ENCODE peak calls at places on chromosomes 7 and 10, in seven cellular contexts. Q is GM12878, G is HepG2, U is GM12891, X is K562, A is SK-N-SH, I is H1. M is an unnamed sample.

GRCh38 chr7:66140924-66141323 is 26.3 kb downstream of the CRCP start:
- DNase-seq in Q (no peak), G (no peak), U (no peak), X (no peak), A (peak; percentile 52), I (no peak), M (no peak)

GRCh38 chr7:156661637-156662036 is 21.1 kb downstream of the RNF32 start:
- DNase-seq in Q (no peak), G (no peak), U (no peak), X (peak; percentile 26), A (no peak), I (no peak), M (no peak)

GRCh38 chr10:29714096-29714874 is 79.5 kb upstream of the SVIL start:
- DNase-seq in Q (no peak), G (no peak), U (no peak), X (no peak), A (no peak), I (no peak), M (no peak)

GRCh38 chr10:13891542-13892431 is 305.0 kb downstream of the PRPF18 start:
- DNase-seq in Q (no peak), G (no peak), U (no peak), X (no peak), A (peak; percentile 93), I (no peak), M (no peak)

GRCh38 chr10:55629792-55630490 is 731.1 kb downstream of the ZWINT start:
- DNase-seq in Q (no peak), G (peak; percentile 6), U (no peak), X (no peak), A (peak; percentile 64), I (no peak), M (no peak)

GRCh38 chr7:80643336-80643925 is 5.0 kb downstream of the CD36 start:
- DNase-seq in Q (no peak), G (no peak), U (no peak), X (no peak), A (no peak), I (no peak), M (no peak)

GRCh38 chr10:43727935-43728334 is 79.3 kb upstream of the ZNF32 start:
- DNase-seq in Q (no peak), G (no peak), U (no peak), X (no peak), A (no peak), I (no peak), M (no peak)

GRCh38 chr7:81944103-81944502 is 174.3 kb upstream of the HGF start:
- DNase-seq in Q (no peak), G (no peak), U (no peak), X (no peak), A (no peak), I (no peak), M (no peak)

GRCh38 chr7:106367018-106367420 is 82.2 kb upstream of the NAMPT start:
- DNase-seq in Q (no peak), G (peak; percentile 20), U (no peak), X (peak; percentile 68), A (no peak), I (no peak), M (no peak)

GRCh38 chr10:19164461-19164860 is 115.9 kb downstream of the MALRD1 start:
- DNase-seq in Q (no peak), G (no peak), U (no peak), X (no peak), A (no peak), I (no peak), M (no peak)

GRCh38 chr10:44557596-44558191 is 172.8 kb upstream of the CXCL12 start:
- DNase-seq in Q (no peak), G (no peak), U (no peak), X (no peak), A (no peak), I (no peak), M (no peak)

GRCh38 chr7:121872831-121873764 is at the start of gene PTPRZ1:
- DNase-seq in Q (no peak), G (no peak), U (no peak), X (no peak), A (peak; percentile 68), I (peak; percentile 23), M (no peak)

GRCh38 chr10:91617073-91617580 is 15.7 kb downstream of the PPP1R3C start:
- DNase-seq in Q (no peak), G (no peak), U (no peak), X (no peak), A (no peak), I (no peak), M (no peak)

GRCh38 chr10:58511765-58512469 is 755 bp upstream of the BICC1 start:
- DNase-seq in Q (no peak), G (peak; percentile 59), U (no peak), X (no peak), A (peak; percentile 29), I (no peak), M (no peak)

GRCh38 chr10:55146032-55146431 is 345.0 kb upstream of the PCDH15 start:
- DNase-seq in Q (no peak), G (no peak), U (no peak), X (no peak), A (no peak), I (no peak), M (no peak)

DNA sequence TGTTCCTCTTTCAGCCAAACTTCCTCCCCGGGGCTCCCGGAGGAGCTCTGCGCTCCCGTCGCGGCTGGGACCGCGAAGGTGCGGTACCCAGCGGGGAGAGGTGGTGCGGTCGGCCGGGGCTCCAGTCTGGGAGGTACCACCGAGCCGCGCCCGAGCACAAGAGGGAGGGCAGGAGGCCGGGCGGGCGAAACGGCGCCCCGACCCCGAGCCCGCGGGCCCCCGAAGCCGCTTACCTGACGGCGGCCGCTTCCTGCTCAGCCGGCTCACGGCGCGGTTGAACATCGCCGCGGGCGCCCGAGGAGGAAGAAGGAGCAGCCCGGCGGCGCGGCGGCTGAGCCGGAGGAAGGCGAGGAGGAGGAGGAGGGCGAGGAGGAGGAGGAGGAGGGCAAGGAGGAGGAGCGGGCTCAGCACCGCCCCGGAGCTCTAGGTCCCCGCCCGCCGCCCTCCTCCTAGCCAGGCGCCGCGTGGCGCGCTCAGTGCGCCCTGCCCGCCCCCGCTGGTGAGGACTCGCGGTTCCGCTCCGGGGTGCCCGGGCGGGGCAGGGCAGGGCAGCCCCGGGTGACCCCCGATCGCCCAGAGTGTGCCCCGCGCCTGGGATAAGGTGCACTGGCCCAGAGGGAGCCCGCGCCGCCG is at the start of gene RGS10:
- DNase-seq in Q (no peak), G (no peak), U (peak; percentile 76), X (peak; percentile 83), A (peak; percentile 65), I (no peak), M (peak; percentile 77)
- TF ChIP-seq POLR2AphosphoS5 in Q (peak; percentile 44), G (no peak), U (no peak), X (peak; percentile 67), A (peak; percentile 60), I (no peak), M (no peak)

GRCh38 chr7:40432046-40432445 is 297.2 kb downstream of the SUGCT start:
- DNase-seq in Q (no peak), G (no peak), U (no peak), X (no peak), A (no peak), I (no peak), M (no peak)

GRCh38 chr7:40436761-40437160 is 302.0 kb downstream of the SUGCT start:
- DNase-seq in Q (no peak), G (no peak), U (no peak), X (no peak), A (no peak), I (no peak), M (no peak)

GRCh38 chr7:40437936-40438634 is 303.3 kb downstream of the SUGCT start:
- DNase-seq in Q (no peak), G (no peak), U (no peak), X (no peak), A (no peak), I (no peak), M (no peak)

DNA sequence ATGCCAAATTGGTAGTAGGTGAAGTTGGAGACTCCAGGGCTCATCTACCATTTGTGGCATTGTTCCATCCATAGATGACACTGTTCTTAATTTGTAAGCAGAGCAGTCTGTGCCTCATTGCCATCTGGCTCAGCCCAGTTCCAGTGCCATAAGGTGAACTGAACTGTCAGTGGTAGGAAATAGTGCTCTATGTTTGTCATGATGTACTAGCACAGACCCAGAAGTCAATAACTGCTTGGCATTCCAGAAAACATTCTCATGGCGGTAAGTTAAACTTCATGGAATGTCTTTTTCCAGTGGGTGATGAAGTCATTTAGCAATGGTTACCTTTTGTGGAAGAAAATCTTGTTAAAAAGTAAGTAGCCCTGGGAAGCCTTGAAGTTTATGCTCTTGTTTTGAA is 302.7 kb downstream of the SUGCT start:
- DNase-seq in Q (no peak), G (peak; percentile 56), U (no peak), X (no peak), A (no peak), I (no peak), M (no peak)
- TF ChIP-seq TAF1 in Q (no peak), G (no peak), U (no peak), X (no peak), A (peak; percentile 18), I (no peak), M (no peak)

DNA sequence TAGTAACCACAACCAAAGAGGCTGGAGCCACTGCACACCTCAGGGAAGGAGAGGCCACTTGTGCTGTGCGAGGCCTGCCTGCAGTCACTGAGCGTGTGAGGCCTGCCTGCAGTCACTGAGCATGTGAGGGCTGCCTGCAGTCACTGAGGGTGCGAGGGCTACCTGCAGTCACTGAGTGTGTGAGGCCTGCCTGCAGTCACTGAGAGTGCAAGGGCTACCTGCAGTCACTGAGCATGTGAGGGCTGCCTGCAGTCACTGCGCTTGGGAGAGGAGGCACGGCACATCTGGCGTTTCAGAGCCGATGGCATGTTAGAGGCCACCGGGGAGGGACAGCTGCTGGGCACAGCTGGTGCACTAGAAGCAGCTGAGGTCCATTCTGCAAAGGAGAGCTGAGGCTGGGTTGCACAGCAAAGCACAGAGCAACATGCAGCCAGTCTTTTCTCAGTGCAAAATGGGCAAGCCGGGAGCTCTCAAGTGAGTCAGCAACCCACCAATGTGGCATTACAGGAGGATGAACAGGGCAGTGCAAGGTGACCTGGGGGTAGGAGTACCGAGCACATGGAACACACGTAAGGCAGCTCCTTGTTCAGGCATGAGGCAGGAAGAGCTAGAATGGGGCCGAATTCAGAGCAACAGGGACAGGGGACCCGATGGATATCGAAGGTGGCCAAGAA is 540.1 kb downstream of the PTPRN2 start:
- DNase-seq in Q (no peak), G (no peak), U (no peak), X (no peak), A (no peak), I (no peak), M (no peak)
- TF ChIP-seq POLR2AphosphoS5 in Q (no peak), G (no peak), U (no peak), X (no peak), A (no peak), I (no peak), M (no peak)

GRCh38 chr10:86599729-86600128 is 54.6 kb upstream of the OPN4 start:
- DNase-seq in Q (peak; percentile 47), G (no peak), U (no peak), X (no peak), A (no peak), I (no peak), M (no peak)
- TF ChIP-seq TAF1 in Q (no peak), G (no peak), U (no peak), X (no peak), A (no peak), I (no peak), M (no peak)

DNA sequence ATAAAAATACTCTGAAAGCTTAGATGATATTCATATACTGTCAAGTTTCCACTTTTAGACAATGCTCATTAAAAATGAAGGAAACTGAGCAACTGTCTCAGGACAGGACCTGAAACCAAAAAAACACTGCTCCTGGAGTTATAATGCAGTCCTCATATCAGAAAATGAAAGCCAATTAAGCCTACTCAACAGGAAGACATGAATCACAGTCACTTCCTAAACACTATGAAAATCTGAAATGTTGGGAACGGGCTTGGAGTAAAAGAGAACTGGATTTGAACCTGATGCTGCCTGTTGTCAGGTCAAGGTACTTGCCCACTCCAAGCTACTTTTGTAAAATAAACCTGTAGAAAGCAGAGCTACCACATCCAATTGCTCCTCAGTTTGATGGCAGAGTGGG is 72.0 kb downstream of the CHCHD3 start:
- DNase-seq in Q (no peak), G (no peak), U (no peak), X (no peak), A (no peak), I (no peak), M (no peak)
- TF ChIP-seq POLR2AphosphoS5 in Q (no peak), G (no peak), U (no peak), X (no peak), A (no peak), I (no peak), M (no peak)

M was measured in GM12892.